ENCODE peak calls at places on chromosome 3, in four cellular contexts. U is H1, P is HepG2, Q is K562. Z is an unnamed sample.

GRCh38 chr3:56869157-56869889 is 67.6 kb upstream of the ARHGEF3 start:
- DNase-seq in P (no peak), U (no peak), Q (no peak), Z (no peak)

GRCh38 chr3:77014236-77014635 is 25.7 kb upstream of the ROBO2 start:
- DNase-seq in P (no peak), U (no peak), Q (peak; percentile 4), Z (no peak)

GRCh38 chr3:187261541-187261969 is 30.0 kb downstream of the MASP1 start:
- DNase-seq in Q (no peak), P (no peak), U (no peak), Z (no peak)

GRCh38 chr3:21750831-21751391 is at the start of gene ZNF385D:
- DNase-seq in U (peak; percentile 80), P (no peak), Q (no peak), Z (no peak)

GRCh38 chr3:72655151-72655551 is 193.1 kb downstream of the SHQ1 start:
- DNase-seq in Q (no peak), U (peak; percentile 80), P (no peak), Z (no peak)

GRCh38 chr3:108897883-108898282 is 55.8 kb downstream of the GUCA1C start:
- DNase-seq in U (no peak), Q (no peak), P (no peak), Z (no peak)

GRCh38 chr3:196120291-196120951 is 38.5 kb upstream of the TFRC start:
- DNase-seq in P (no peak), Q (no peak), U (no peak), Z (no peak)

GRCh38 chr3:50028336-50028735 is 60.4 kb upstream of the RBM5 start:
- DNase-seq in U (no peak), Q (no peak), P (no peak), Z (no peak)

GRCh38 chr3:30578986-30579579 is 27.3 kb upstream of the TGFBR2 start:
- DNase-seq in P (no peak), U (no peak), Q (no peak), Z (no peak)

GRCh38 chr3:184563569-184563925 is 2.0 kb downstream of the EPHB3 start:
- DNase-seq in U (no peak), P (no peak), Q (no peak), Z (no peak)

GRCh38 chr3:184561329-184562145 is at the start of gene EPHB3:
- DNase-seq in Q (peak; percentile 83), P (peak; percentile 92), U (peak; percentile 100), Z (peak; percentile 96)

GRCh38 chr3:184562146-184562861 is 719 bp downstream of the EPHB3 start:
- DNase-seq in P (no peak), Q (no peak), U (no peak), Z (no peak)

GRCh38 chr3:184563941-184564684 is 2.5 kb downstream of the EPHB3 start:
- DNase-seq in P (no peak), Q (no peak), U (no peak), Z (no peak)

DNA sequence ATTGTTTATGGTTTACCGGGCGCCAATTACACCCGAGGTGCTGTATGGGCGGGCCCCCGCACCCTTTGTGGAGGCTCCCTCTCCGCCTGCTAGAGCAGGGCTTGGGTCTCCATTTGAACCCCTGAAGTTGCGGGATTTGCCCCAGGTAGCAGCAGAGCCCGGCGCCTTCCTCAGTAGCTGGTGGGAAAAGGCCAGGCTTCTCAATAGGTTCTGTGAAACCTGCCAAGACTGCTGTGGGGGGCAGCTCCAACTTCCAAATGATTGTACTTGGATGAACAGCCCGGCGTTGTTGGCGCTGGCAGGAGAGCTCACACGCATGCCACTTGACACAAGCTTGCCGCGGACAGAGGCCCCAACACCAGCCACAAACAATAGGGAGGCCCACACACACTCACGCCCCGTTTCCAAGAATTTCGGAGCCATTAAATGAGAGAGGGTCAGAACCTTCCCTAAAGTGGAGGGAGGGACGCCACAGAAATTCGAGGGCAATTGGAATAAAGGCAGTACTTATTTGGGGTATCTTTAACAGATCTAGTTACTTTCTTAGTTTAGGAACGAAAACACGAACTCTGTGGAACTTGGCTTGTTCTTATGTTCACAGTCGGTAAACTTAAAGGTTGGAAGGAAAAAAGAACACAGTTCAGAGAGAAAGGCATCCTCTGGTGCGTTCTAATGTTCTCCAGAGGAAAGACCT is 1.4 kb downstream of the EPHB3 start:
- DNase-seq in Q (no peak), P (no peak), U (no peak), Z (no peak)
- TF ChIP-seq RNF2 in Q (no peak), P (no peak), U (no peak), Z (no peak)

DNA sequence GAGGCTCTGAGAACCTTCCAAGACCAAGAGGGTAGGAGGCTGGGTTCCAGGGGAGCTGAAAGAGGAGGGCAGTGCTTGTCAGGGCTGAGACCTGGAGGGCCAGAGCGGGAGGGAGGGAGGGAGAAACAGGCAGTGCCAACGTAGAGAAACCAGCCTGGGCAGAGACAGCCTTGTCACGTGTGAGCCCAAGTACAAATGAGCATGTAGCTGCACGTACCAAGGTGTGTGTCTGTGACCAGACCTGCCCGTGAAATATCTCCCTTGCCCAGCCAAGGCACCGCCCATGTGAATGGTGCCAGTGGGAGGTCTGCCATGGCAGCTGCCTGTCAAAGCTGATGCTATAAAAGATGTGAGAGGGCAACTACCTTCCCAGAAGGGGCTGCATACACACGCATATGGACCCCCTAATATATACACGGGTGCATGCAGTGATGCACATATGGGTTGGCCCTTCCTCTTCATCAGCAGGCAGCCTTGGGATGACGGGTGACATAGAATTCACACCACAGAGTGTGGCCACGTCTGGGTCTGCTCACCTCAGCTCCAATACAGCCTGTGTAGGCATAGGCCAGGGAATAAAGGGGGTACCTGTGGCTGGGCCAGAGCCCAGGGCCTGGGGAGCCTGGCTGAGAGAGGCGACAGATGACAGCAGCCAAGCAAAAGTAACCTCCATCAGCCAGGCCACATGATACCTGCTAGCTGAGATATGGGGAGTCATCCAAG is 7.8 kb upstream of the CTDSPL start:
- DNase-seq in P (no peak), Q (no peak), U (no peak), Z (no peak)
- TF ChIP-seq RNF2 in P (no peak), Q (no peak), U (no peak), Z (no peak)

DNA sequence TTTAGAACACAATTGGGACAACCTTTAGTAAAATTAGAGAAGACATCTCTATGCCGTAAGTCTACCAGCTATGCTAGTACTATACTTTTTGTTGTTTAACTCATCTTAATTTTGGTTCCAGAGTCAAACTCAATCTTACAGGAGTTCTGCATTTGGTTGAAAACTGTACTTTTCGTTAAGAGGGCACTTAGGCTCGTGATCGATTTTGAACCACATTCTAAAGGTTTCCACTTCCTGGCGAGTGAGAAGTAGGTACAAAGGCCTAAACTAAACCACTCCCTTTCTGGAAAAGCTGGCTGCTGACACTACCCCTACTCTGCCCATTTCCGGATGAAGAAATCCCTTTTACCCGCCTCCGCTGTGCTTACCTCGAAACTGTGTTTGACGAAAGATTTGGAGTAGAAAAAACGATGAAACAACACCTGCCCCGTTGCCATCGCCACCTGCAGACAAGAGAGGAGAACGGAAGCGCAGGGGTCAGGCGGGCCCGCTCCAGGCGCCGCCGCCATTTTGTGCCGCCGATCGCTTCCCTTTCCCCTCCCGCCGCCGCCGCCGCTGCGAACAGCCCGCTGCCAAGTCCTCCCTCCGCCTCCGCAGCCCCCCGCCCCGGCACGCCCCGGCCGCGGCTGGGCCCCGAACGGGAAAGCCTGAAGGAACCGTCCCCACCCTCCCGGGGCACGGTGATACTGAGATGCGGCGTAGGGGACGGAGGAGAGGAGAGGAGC is 748 bp downstream of the CCNL1 start:
- DNase-seq in P (peak; percentile 69), U (peak; percentile 79), Q (peak; percentile 74), Z (no peak)
- TF ChIP-seq RNF2 in P (no peak), U (no peak), Q (no peak), Z (no peak)

DNA sequence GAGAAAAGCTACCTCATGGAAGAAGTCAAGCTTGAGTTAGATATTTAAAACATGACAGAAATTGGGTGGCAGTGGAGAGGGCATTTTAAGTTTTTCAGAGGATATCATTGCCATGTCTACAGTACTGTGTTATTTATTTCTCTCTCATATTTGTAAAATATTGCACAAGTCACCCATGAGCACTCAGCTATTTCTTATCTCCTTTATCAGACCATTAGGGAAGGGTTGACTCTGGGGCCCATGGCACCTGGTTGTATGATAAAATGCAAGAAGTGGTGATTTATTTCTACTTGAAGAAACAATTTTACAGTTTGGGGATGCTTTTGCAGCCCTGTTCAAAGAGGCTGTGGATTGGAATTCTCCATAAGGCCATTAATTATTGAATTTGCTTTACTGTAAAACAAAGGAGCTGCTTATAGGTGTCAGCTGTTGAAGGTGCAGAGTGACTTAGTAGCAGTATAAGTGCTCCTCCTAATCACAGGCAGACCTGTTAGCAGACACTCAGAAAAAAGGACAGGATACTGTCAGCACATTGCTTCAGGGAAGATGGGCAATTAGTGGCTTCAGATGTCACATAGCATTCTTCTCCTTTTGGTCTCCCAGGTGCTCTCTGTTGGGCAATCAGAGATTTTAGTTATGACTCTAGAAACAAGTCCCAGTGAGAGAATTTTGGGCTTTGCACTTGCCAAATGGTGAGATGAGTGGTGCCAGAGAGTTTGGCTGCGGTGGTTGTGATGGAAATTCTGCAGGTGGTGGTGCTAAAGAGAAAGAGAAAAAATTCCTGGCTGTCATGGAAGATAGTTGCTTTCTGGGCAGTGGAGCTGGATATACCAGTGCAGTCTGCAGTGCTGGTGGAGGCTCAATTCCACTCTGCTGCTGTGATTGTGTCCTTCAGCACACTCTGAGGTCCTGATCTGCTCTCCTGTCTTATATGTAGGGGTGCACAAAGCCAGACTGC is 129.7 kb upstream of the ROPN1 start:
- DNase-seq in U (no peak), P (no peak), Q (no peak), Z (no peak)
- TF ChIP-seq RNF2 in U (no peak), P (no peak), Q (no peak), Z (no peak)

DNA sequence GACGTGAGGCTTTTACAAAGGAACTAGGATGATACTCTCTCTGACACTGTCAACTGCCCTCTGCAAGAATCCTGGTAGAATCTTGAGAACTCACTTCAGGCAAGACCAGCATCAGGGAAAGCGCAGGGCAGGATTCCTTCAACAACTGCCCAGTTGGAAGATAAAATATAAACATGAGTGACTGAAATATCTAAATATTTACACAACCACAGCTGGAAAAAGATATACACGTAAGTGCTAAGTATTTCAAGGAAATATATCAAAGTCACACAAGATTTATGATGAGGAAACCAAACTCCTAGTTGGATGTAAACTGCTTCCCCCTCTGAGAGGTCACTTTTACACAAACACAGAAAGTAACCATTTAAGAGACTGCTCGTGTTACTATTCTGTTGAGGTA is 816.3 kb downstream of the ROBO1 start:
- DNase-seq in Q (no peak), U (no peak), P (no peak), Z (no peak)
- TF ChIP-seq RNF2 in Q (no peak), U (no peak), P (no peak), Z (no peak)